ENCODE peak calls at places on chromosome 13, in four cellular contexts. One of them, this sample, is unnamed.

GRCh38 chr13:89950225-89950624 is 1397.3 kb upstream of the MIR17HG start:
- DNase-seq in HT-29: no peak
- DNase-seq in left colon: no peak
- DNase-seq in iPS-NIHi11: no peak
- DNase-seq in this sample: no peak

GRCh38 chr13:59475911-59476310 is 687.8 kb downstream of the DIAPH3 start:
- DNase-seq in HT-29: no peak
- DNase-seq in iPS-NIHi11: no peak
- DNase-seq in left colon: no peak
- DNase-seq in this sample: no peak

GRCh38 chr13:94173312-94173854 is 306.1 kb downstream of the DCT start:
- DNase-seq in HT-29: no peak
- DNase-seq in iPS-NIHi11: no peak
- DNase-seq in left colon: no peak
- DNase-seq in this sample: no peak

GRCh38 chr13:29901714-29902631 is 51.6 kb upstream of the UBL3 start:
- DNase-seq in left colon: peak; percentile 51
- DNase-seq in iPS-NIHi11: no peak
- DNase-seq in HT-29: peak; percentile 52
- DNase-seq in this sample: peak; percentile 66

GRCh38 chr13:30091691-30092090 is 215.7 kb downstream of the KATNAL1 start:
- DNase-seq in left colon: no peak
- DNase-seq in HT-29: no peak
- DNase-seq in iPS-NIHi11: no peak
- DNase-seq in this sample: no peak

GRCh38 chr13:48318014-48318713 is 14.6 kb downstream of the RB1 start:
- DNase-seq in iPS-NIHi11: no peak
- DNase-seq in HT-29: no peak
- DNase-seq in left colon: no peak
- DNase-seq in this sample: no peak

GRCh38 chr13:70366720-70367119 is 258.5 kb upstream of the KLHL1 start:
- DNase-seq in iPS-NIHi11: no peak
- DNase-seq in HT-29: no peak
- DNase-seq in left colon: no peak
- DNase-seq in this sample: no peak

GRCh38 chr13:42361701-42362100 is 89.7 kb downstream of the AKAP11 start:
- DNase-seq in HT-29: no peak
- DNase-seq in iPS-NIHi11: no peak
- DNase-seq in left colon: no peak
- DNase-seq in this sample: no peak

GRCh38 chr13:39942901-39943273 is 287.4 kb downstream of the COG6 start:
- DNase-seq in iPS-NIHi11: peak; percentile 86
- DNase-seq in left colon: peak; percentile 46
- DNase-seq in HT-29: peak; percentile 95
- DNase-seq in this sample: peak; percentile 59

GRCh38 chr13:109610517-109610916 is 175.9 kb downstream of the IRS2 start:
- DNase-seq in HT-29: peak; percentile 60
- DNase-seq in left colon: no peak
- DNase-seq in iPS-NIHi11: peak; percentile 32
- DNase-seq in this sample: peak; percentile 37

GRCh38 chr13:106753241-106753640 is 185.3 kb upstream of the ARGLU1 start:
- DNase-seq in left colon: no peak
- DNase-seq in iPS-NIHi11: no peak
- DNase-seq in HT-29: peak; percentile 36
- DNase-seq in this sample: no peak

GRCh38 chr13:97659602-97660001 is 225.6 kb downstream of the RAP2A start:
- DNase-seq in HT-29: peak; percentile 11
- DNase-seq in left colon: no peak
- DNase-seq in iPS-NIHi11: peak; percentile 36
- DNase-seq in this sample: no peak

GRCh38 chr13:107266657-107267056 is 698.7 kb upstream of the ARGLU1 start:
- DNase-seq in HT-29: no peak
- DNase-seq in iPS-NIHi11: no peak
- DNase-seq in left colon: no peak
- DNase-seq in this sample: no peak